ENCODE peak calls at places on chromosomes 7 and 10, in eight cellular contexts. L is kidney tubule cell; H is epithelial cell of proximal tubule; I is ACHN; G is AG09319; J is stimulated activated CD4-positive, alpha-beta T cell treated with anti-CD3 and anti-CD28 coated beads, Interleukin-1b, Interleukin-23, amount 100 ng/mL, for 1 hour; U is A172; A is colonic mucosa. C is an unnamed sample.

GRCh38 chr7:80134105-80134535 is 511 bp upstream of the GNAI1 start:
- DNase-seq in A (no peak), U (no peak), I (no peak), L (no peak), J (no peak), H (no peak), G (no peak), C (no peak)

GRCh38 chr7:145156834-145157233 is 321.0 kb upstream of the TPK1 start:
- DNase-seq in I (no peak), A (no peak), H (no peak), G (no peak), J (no peak), U (no peak), L (no peak), C (no peak)

GRCh38 chr10:102776779-102777417 is 33.1 kb downstream of the WBP1L start:
- DNase-seq in I (no peak), G (peak), U (peak), L (peak), J (no peak), A (peak), H (peak), C (peak)

GRCh38 chr7:19776981-19777380 is 3.6 kb upstream of the TMEM196 start:
- DNase-seq in L (no peak), I (no peak), H (no peak), G (no peak), A (no peak), J (no peak), U (no peak), C (no peak)

GRCh38 chr10:92432596-92432995 is 141.3 kb downstream of the IDE start:
- DNase-seq in H (no peak), J (no peak), A (no peak), G (no peak), U (no peak), I (no peak), L (no peak), C (no peak)

GRCh38 chr10:89280501-89280900 is 21.3 kb upstream of the IFIT2 start:
- DNase-seq in G (no peak), U (no peak), I (no peak), H (no peak), A (no peak), L (no peak), J (no peak), C (no peak)

GRCh38 chr7:27835408-27835807 is 95.4 kb downstream of the TAX1BP1 start:
- DNase-seq in L (no peak), A (no peak), J (no peak), G (no peak), I (no peak), H (no peak), U (no peak), C (no peak)

GRCh38 chr10:3827266-3827665 is 42.3 kb upstream of the KLF6 start:
- DNase-seq in J (no peak), H (no peak), L (no peak), U (no peak), G (no peak), A (no peak), I (no peak), C (no peak)

C was measured in left ventricle myocardium inferior.